ENCODE peak calls at places on chromosomes 16 and 17, in seven cellular contexts. O is GM12878, I is K562, U is GM12892, X is SK-N-SH, Y is H1, P is HepG2. Q is an unnamed sample.

GRCh38 chr17:27564463-27564862 is 66.5 kb upstream of the LGALS9 start:
- DNase-seq in I (peak), Y (no peak), O (no peak), X (no peak), U (no peak), P (no peak), Q (no peak)

GRCh38 chr16:80459331-80459777 is 81.4 kb upstream of the DYNLRB2 start:
- DNase-seq in U (no peak), I (no peak), P (no peak), X (no peak), O (no peak), Y (no peak), Q (no peak)

GRCh38 chr17:50102164-50102991 is 7.2 kb downstream of the PDK2 start:
- DNase-seq in Y (no peak), U (no peak), X (peak), P (peak), O (no peak), I (no peak), Q (no peak)

GRCh38 chr16:84331998-84332780 is 36.1 kb upstream of the ATP2C2 start:
- DNase-seq in X (no peak), Y (no peak), I (no peak), P (no peak), O (no peak), U (no peak), Q (no peak)

GRCh38 chr17:50689251-50689650 is 18.5 kb downstream of the ANKRD40 start:
- DNase-seq in U (no peak), I (peak), Y (no peak), P (no peak), O (no peak), X (no peak), Q (no peak)

GRCh38 chr17:82238562-82239201 is 9.8 kb downstream of the SLC16A3 start:
- DNase-seq in Y (no peak), O (no peak), P (no peak), I (peak), X (no peak), U (no peak), Q (no peak)

GRCh38 chr16:85316321-85316919 is 204.1 kb upstream of the CIBAR2 start:
- DNase-seq in U (peak), X (peak), P (peak), I (peak), O (no peak), Y (no peak), Q (peak)

GRCh38 chr16:79286646-79287423 is 313.7 kb downstream of the MAF start:
- DNase-seq in I (no peak), U (no peak), Y (no peak), O (peak), P (no peak), X (no peak), Q (peak)

GRCh38 chr17:45222994-45223540 is 1.4 kb downstream of the FMNL1 start:
- DNase-seq in X (peak), Y (no peak), U (no peak), P (no peak), O (no peak), I (no peak), Q (no peak)

GRCh38 chr16:61083711-61084110 is 952.5 kb downstream of the CDH8 start:
- DNase-seq in O (no peak), X (no peak), I (no peak), P (no peak), Y (no peak), U (no peak), Q (no peak)

GRCh38 chr16:23132921-23133532 is 16.2 kb downstream of the USP31 start:
- DNase-seq in I (no peak), Y (no peak), P (no peak), O (no peak), X (no peak), U (no peak), Q (no peak)

GRCh38 chr17:58136669-58137279 is 11.4 kb upstream of the OR4D1 start:
- DNase-seq in X (peak), P (peak), I (peak), Y (no peak), U (no peak), O (no peak), Q (no peak)

GRCh38 chr16:67441289-67441753 is 10.4 kb downstream of the HSD11B2 start:
- DNase-seq in I (no peak), P (no peak), X (no peak), U (no peak), O (no peak), Y (no peak), Q (no peak)

GRCh38 chr17:80673152-80673920 is 128.7 kb downstream of the RPTOR start:
- DNase-seq in Y (no peak), X (no peak), O (no peak), U (no peak), P (peak), I (no peak), Q (no peak)
- TF ChIP-seq TAF1 in Y (no peak), X (no peak), O (no peak), U (no peak), P (no peak), I (no peak), Q (no peak)

DNA sequence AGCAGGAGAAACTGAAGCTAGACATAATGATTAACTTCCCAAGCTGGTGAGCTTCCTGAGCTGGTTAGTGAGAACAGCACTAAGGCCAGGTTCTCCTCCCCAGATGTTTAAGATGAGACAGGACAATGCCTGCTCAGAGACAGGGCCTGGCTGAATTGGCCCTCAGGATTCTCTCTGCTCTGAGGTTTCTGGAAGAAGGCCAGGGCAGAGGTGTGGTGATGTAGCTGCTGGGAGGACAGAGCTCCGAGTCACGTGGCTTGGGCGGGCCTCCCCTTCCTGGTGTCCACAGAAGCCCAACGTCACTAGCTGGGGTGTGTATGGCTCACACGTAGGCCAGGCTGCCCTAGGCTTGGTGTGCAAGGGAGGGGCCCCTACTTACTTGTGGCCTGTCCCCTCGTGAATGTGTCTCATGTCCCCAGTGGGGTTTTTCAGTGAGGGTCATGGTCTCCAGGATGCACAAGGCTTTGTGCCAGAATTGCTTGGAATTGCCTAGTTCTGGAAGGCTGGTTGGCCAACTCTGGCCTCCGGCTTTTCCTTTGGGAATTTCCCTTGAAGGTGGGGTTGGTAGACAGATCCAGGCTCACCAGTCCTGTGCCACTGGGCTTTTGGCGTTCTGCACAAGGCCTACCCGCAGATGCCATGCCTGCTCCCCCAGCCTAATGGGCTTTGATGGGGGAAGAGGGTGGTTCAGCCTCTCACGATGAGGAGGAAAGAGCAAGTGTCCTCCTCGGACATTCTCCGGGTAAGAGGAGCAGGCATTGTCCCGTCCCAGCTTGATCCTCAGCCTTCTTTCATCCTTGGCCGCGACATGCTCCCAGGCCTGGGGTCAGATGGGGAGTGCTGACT is 3.4 kb downstream of the NOD2 start:
- DNase-seq in U (no peak), O (peak), I (peak), X (no peak), P (peak), Y (no peak), Q (no peak)
- TF ChIP-seq POLR2AphosphoS5 in U (no peak), O (peak), I (no peak), X (no peak), P (no peak), Y (no peak), Q (no peak)

DNA sequence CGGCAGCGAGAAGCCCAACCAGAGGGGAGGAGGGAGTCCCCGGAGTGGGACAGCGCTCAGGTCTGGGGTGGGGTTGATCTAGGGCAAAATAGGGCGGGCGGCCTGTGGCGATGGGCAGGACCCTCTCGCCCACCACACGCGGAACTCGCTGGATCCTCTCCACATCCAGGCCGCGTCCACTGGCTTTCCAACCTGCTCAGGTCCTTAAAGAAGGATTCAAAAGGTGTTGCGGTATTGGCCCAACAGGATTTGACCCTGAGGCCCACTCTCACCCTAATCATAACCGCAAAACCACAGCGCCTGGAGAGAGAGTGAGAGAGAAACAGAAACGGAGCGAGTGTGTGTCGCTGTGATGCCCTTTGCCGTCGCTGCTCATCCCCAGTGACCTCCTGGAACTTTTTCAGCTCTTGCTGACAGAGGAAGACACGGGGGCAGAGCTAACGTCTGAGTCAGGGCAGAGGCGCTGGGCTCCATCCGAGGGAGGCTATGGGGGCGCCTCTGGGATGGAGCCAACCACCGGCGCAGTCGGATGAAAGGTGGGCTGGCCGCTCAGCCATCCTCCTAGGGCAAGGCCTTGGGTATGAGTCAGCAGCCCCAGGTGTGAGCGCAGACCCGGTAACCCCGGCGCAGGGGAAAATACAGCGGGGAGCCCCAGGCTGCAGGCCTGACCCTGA is 16.7 kb upstream of the OR1F1 start:
- DNase-seq in Y (no peak), O (no peak), U (peak), P (no peak), I (no peak), X (peak), Q (peak)
- TF ChIP-seq TAF1 in Y (no peak), O (peak), U (no peak), P (no peak), I (no peak), X (no peak), Q (no peak)

GRCh38 chr17:8109669-8110455 is 8.5 kb downstream of the ALOXE3 start:
- DNase-seq in X (peak), O (no peak), U (peak), I (peak), P (no peak), Y (no peak), Q (peak)
- TF ChIP-seq POLR2AphosphoS5 in X (no peak), O (no peak), U (no peak), I (no peak), P (no peak), Y (no peak), Q (no peak)

GRCh38 chr17:29061036-29061435 is 18.1 kb downstream of the PIPOX start:
- DNase-seq in Y (no peak), I (peak), X (peak), P (no peak), U (no peak), O (no peak), Q (no peak)

GRCh38 chr17:29063992-29064391 is 21.1 kb downstream of the PIPOX start:
- DNase-seq in P (no peak), U (no peak), X (no peak), Y (no peak), O (no peak), I (no peak), Q (no peak)

GRCh38 chr17:29059281-29059680 is 16.3 kb downstream of the PIPOX start:
- DNase-seq in X (no peak), O (no peak), P (peak), Y (no peak), I (no peak), U (no peak), Q (no peak)

GRCh38 chr17:29062215-29062614 is 19.3 kb downstream of the PIPOX start:
- DNase-seq in U (no peak), Y (no peak), P (no peak), I (no peak), X (no peak), O (no peak), Q (no peak)

DNA sequence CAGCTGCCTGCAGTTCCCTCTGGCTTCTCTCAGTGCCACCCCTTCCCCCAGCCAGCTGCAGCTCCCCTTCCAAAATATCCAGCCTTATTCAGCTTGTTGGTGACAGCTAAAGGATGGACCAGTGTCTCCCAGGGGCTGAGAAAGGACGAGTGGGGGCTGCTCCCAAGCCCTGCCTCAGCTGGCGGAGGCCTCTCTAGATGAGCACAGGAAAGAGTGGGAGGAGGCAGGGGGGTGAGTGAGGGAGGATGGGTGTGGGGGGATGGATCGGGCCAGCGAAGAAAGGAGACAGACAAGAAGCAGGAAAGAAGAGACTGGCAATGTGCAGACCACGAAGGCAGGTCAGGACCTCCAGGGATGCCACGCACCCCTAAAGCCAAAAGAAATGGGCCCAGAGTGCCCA is 17.5 kb downstream of the PIPOX start:
- DNase-seq in Y (no peak), P (no peak), X (no peak), I (peak), U (no peak), O (no peak), Q (no peak)
- TF ChIP-seq TAF1 in Y (no peak), P (no peak), X (no peak), I (no peak), U (no peak), O (no peak), Q (no peak)